ENCODE peak calls at places on chromosomes 2 and 18, in five cellular contexts. K is A549, H is WTC11, G is GM12878, Y is HepG2. Z is an unnamed sample.

GRCh38 chr2:176140130-176140519 is 10.6 kb downstream of the HOXD8 start:
- DNase-seq in K (no peak), H (no peak), G (no peak), Y (no peak), Z (no peak)

GRCh38 chr2:152222975-152223638 is 47.5 kb upstream of the STAM2 start:
- DNase-seq in K (no peak), H (no peak), G (no peak), Y (peak), Z (no peak)

GRCh38 chr2:240932001-240932723 is 26.0 kb downstream of the CROCC2 start:
- DNase-seq in K (no peak), H (peak), G (no peak), Y (no peak), Z (no peak)

GRCh38 chr2:221833972-221834371 is 261.9 kb upstream of the EPHA4 start:
- DNase-seq in K (no peak), H (no peak), G (no peak), Y (no peak), Z (no peak)

GRCh38 chr2:156334496-156335478 is 2.3 kb upstream of the NR4A2 start:
- DNase-seq in K (peak), H (peak), G (no peak), Y (peak), Z (peak)

GRCh38 chr2:83594841-83595720 is 864.0 kb downstream of the SUCLG1 start:
- DNase-seq in K (no peak), H (no peak), G (no peak), Y (no peak), Z (no peak)

GRCh38 chr18:74284501-74285004 is 7.2 kb downstream of the CYB5A start:
- DNase-seq in K (no peak), H (no peak), G (no peak), Y (no peak), Z (no peak)

GRCh38 chr2:152200562-152201465 is 25.3 kb upstream of the STAM2 start:
- DNase-seq in K (peak), H (peak), G (no peak), Y (peak), Z (peak)

GRCh38 chr2:208101716-208102631 is 22.4 kb downstream of the CRYGD start:
- DNase-seq in K (no peak), H (no peak), G (no peak), Y (peak), Z (peak)

GRCh38 chr2:239890347-239890746 is 134.8 kb downstream of the NDUFA10 start:
- DNase-seq in K (no peak), H (no peak), G (no peak), Y (no peak), Z (no peak)

GRCh38 chr2:165938237-165938636 is 15.3 kb downstream of the TTC21B start:
- DNase-seq in K (no peak), H (no peak), G (no peak), Y (no peak), Z (no peak)

GRCh38 chr2:158142568-158143332 is 41.1 kb downstream of the UPP2 start:
- DNase-seq in K (no peak), H (no peak), G (no peak), Y (no peak), Z (no peak)

GRCh38 chr2:19359021-19359357 is 566 bp upstream of the OSR1 start:
- DNase-seq in K (no peak), H (no peak), G (no peak), Y (no peak), Z (no peak)

GRCh38 chr2:99689135-99689742 is 199.4 kb upstream of the REV1 start:
- DNase-seq in K (no peak), H (no peak), G (no peak), Y (no peak), Z (no peak)

GRCh38 chr2:36376319-36376765 is 20.8 kb downstream of the CRIM1 start:
- DNase-seq in K (no peak), H (no peak), G (no peak), Y (peak), Z (no peak)

GRCh38 chr2:239727776-239728600 is 297.2 kb downstream of the NDUFA10 start:
- DNase-seq in K (no peak), H (peak), G (no peak), Y (no peak), Z (no peak)

GRCh38 chr18:79354350-79354749 is 41.4 kb upstream of the NFATC1 start:
- DNase-seq in K (no peak), H (no peak), G (no peak), Y (no peak), Z (no peak)

GRCh38 chr2:127103243-127104165 is 3.5 kb downstream of the BIN1 start:
- DNase-seq in K (no peak), H (peak), G (no peak), Y (no peak), Z (no peak)

GRCh38 chr2:206345606-206346005 is 71.1 kb downstream of the ZDBF2 start:
- DNase-seq in K (no peak), H (no peak), G (no peak), Y (no peak), Z (no peak)

GRCh38 chr2:241703128-241703604 is 1.3 kb downstream of the ING5 start:
- DNase-seq in K (peak), H (no peak), G (no peak), Y (no peak), Z (no peak)

GRCh38 chr18:44341759-44342158 is 338.9 kb upstream of the SETBP1 start:
- DNase-seq in K (no peak), H (no peak), G (no peak), Y (no peak), Z (no peak)

GRCh38 chr2:160499865-160500264 is 6.3 kb upstream of the RBMS1 start:
- DNase-seq in K (no peak), H (no peak), G (no peak), Y (no peak), Z (no peak)

GRCh38 chr2:222433381-222434173 is 9.2 kb downstream of the SGPP2 start:
- DNase-seq in K (no peak), H (peak), G (no peak), Y (no peak), Z (no peak)

GRCh38 chr2:38750011-38750792 is 959 bp downstream of the SRSF7 start:
- DNase-seq in K (no peak), H (peak), G (no peak), Y (no peak), Z (peak)

GRCh38 chr2:28185881-28186280 is 206.8 kb upstream of the FOSL2 start:
- DNase-seq in K (no peak), H (no peak), G (no peak), Y (no peak), Z (no peak)

GRCh38 chr2:147027451-147027850 is 817.4 kb upstream of the ACVR2A start:
- DNase-seq in K (no peak), H (no peak), G (no peak), Y (no peak), Z (no peak)

GRCh38 chr18:13716916-13717315 is 9.4 kb downstream of the FAM210A start:
- DNase-seq in K (no peak), H (no peak), G (no peak), Y (no peak), Z (no peak)

GRCh38 chr2:155368934-155369333 is 670.4 kb downstream of the KCNJ3 start:
- DNase-seq in K (no peak), H (no peak), G (no peak), Y (peak), Z (no peak)

GRCh38 chr2:151972176-151973012 is 126.5 kb downstream of the CACNB4 start:
- DNase-seq in K (no peak), H (no peak), G (no peak), Y (no peak), Z (no peak)

GRCh38 chr2:39228413-39229209 is 15.2 kb downstream of the CDKL4 start:
- DNase-seq in K (no peak), H (peak), G (no peak), Y (peak), Z (peak)

GRCh38 chr2:169716229-169716886 is 17.3 kb upstream of the KLHL23 start:
- DNase-seq in K (no peak), H (no peak), G (no peak), Y (no peak), Z (peak)

GRCh38 chr2:195319112-195319460 is 337.9 kb upstream of the SLC39A10 start:
- DNase-seq in K (peak), H (no peak), G (no peak), Y (no peak), Z (no peak)

GRCh38 chr2:212330263-212330662 is 208.3 kb downstream of the ERBB4 start:
- DNase-seq in K (no peak), H (no peak), G (no peak), Y (no peak), Z (no peak)

DNA sequence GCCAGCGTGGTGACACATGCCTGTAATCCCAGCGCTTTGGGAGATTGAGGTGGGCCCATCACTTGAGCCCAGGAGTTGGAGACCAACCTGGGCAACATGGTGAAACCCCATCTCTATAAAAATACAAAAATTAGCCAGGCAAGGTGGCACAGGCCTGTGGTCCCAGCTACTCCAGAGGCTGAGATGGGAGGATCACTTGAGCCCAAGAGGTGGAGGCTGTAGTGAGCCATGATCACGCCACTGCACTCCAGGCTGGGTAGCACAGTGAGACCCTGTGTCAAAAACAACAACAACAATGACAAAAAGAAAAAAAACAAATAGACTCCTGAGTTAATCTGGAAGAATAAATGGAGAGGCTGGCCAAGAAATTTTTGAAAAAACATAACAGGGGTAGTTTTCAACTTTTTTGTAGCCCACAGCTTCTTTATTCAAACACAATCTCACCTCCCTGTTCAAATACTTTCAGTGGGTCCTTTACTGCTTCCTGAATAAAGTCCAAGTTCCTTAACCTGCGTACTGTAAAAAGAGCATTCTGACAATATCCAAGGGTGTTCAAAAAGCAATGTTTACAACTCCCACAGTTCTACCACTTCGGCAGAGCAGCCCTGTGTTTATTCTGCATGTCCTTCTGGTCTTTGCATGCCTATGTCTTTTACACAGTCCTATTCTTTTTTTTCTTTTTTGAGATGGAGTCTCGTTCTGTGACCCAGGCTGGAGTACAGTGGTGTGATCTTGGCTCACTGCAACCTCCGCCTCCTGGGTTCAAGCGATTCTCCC is 53.5 kb downstream of the LRRFIP1 start:
- DNase-seq in K (no peak), H (no peak), G (no peak), Y (peak), Z (no peak)
- TF ChIP-seq ESRRA in K (no peak), H (no peak), G (no peak), Y (peak), Z (no peak)

DNA sequence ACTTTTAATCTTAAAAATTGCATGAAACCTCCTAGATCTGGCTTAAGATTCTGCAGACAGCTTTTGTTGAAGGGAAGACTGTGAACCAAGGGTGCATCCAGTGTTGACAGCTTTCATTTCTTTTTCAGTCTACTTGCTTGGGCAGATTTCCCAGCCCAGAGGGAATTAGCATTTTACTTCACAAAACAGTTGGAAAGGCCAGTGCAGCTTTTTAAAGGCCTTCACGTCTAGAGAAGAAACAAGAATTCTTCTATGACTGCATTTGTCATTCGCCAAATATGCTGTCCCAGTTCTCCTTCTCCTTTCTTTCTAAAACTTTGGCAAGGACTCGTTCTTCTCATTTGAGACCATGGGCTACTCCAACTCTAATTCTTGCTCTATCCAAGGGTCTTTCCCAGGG is 17.4 kb downstream of the NTSR2 start:
- DNase-seq in K (no peak), H (no peak), G (no peak), Y (no peak), Z (no peak)
- TF ChIP-seq ESRRA in K (no peak), H (no peak), G (no peak), Y (no peak), Z (no peak)

GRCh38 chr2:118748245-118748885 is 99.1 kb downstream of the EN1 start:
- DNase-seq in K (no peak), H (no peak), G (no peak), Y (no peak), Z (no peak)

GRCh38 chr2:118747066-118747465 is 100.4 kb downstream of the EN1 start:
- DNase-seq in K (no peak), H (no peak), G (no peak), Y (no peak), Z (no peak)

GRCh38 chr2:118747637-118748036 is 99.8 kb downstream of the EN1 start:
- DNase-seq in K (no peak), H (no peak), G (no peak), Y (no peak), Z (no peak)

GRCh38 chr2:118752762-118753429 is 94.6 kb downstream of the EN1 start:
- DNase-seq in K (no peak), H (no peak), G (no peak), Y (no peak), Z (peak)

GRCh38 chr2:118750959-118751565 is 96.4 kb downstream of the EN1 start:
- DNase-seq in K (no peak), H (no peak), G (no peak), Y (no peak), Z (no peak)
- TF ChIP-seq ESRRA in K (no peak), H (no peak), G (no peak), Y (no peak), Z (no peak)

GRCh38 chr18:5622905-5623304 is 79.1 kb upstream of the EPB41L3 start:
- DNase-seq in K (no peak), H (no peak), G (no peak), Y (no peak), Z (no peak)
- TF ChIP-seq ESRRA in K (no peak), H (no peak), G (no peak), Y (no peak), Z (no peak)

DNA sequence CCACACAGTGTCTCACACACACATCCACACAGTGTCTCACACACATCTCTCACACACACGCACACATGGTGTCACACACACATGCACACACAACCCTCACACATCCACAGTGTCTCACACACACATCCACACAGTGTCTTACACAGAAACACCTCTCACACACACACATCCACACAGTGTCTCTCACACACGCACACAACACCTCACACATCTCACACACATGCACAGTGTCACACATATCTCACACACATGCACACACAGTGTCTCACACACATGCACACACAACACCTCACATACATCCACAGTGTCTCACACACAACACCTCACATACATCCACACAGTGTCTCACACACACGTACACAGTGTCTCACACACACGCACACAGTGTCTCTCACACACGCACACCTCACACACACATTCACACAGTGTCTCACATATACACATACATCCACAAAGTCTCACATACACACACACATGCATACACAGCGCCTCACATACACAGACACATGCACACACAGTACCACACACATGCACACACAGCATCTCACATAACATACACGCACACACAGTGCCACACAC is 473.9 kb upstream of the HS6ST1 start:
- DNase-seq in K (no peak), H (no peak), G (no peak), Y (no peak), Z (no peak)
- TF ChIP-seq ESRRA in K (no peak), H (no peak), G (no peak), Y (no peak), Z (no peak)

GRCh38 chr2:42753188-42753813 is 10.6 kb downstream of the OXER1 start:
- DNase-seq in K (no peak), H (no peak), G (no peak), Y (no peak), Z (no peak)
- TF ChIP-seq ESRRA in K (no peak), H (no peak), G (no peak), Y (no peak), Z (no peak)

DNA sequence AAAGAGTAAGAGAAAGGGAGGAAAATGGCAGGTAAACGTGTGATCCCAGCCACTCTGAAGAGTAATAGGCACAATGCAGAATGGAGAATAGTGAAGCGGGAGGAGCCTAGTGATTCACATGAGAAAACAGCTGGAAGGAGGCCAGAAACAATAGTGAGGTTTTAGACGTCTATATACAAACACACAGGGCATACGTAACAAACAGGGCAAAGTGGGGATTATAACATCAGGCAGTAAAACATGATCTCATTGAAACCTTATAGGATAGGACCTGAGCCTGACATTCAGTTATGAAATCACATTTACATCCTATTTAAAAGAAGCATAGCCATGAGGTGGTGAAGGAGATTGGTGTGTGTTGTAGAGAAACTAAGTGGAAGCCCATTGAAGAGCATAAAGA is 33.0 kb upstream of the GATA6 start:
- DNase-seq in K (no peak), H (no peak), G (no peak), Y (no peak), Z (no peak)
- TF ChIP-seq ESRRA in K (no peak), H (no peak), G (no peak), Y (no peak), Z (no peak)

GRCh38 chr2:209425082-209426071 is 1.5 kb downstream of the MAP2 start:
- DNase-seq in K (peak), H (no peak), G (no peak), Y (peak), Z (no peak)
- TF ChIP-seq ESRRA in K (no peak), H (no peak), G (no peak), Y (no peak), Z (no peak)

GRCh38 chr18:48456838-48457237 is 47.7 kb upstream of the ZBTB7C start:
- DNase-seq in K (no peak), H (no peak), G (no peak), Y (no peak), Z (no peak)

GRCh38 chr18:48455555-48456478 is 46.6 kb upstream of the ZBTB7C start:
- DNase-seq in K (no peak), H (no peak), G (no peak), Y (no peak), Z (no peak)

GRCh38 chr18:48453330-48454063 is 44.3 kb upstream of the ZBTB7C start:
- DNase-seq in K (no peak), H (no peak), G (no peak), Y (no peak), Z (no peak)

GRCh38 chr18:48454146-48454796 is 45.1 kb upstream of the ZBTB7C start:
- DNase-seq in K (no peak), H (no peak), G (no peak), Y (peak), Z (no peak)

DNA sequence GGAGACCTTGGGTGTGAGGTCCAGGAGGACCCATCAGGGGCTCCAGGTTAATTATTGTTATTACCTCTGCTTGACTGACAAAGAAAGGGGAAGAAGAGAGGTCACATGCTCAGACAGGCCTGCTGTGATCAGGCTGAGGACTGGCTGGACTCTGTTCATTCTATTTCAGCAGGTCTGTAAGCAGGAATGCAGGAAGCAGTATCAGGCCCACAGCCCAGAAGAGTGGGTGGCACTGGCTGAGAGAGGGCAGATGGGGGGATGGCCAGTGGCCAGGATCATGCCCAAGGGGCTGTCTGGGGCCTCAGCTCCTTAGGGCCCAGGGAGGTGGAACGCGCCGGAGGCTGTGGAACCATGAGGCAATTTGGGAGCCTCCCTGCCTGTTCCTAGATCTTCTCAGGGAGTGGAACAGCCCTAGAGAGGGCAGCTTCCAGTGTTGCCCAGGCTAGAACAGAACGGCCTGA is 43.7 kb upstream of the ZBTB7C start:
- DNase-seq in K (no peak), H (no peak), G (no peak), Y (peak), Z (no peak)
- TF ChIP-seq ESRRA in K (no peak), H (no peak), G (no peak), Y (no peak), Z (no peak)

Z was measured in K562.